ENCODE peak calls at places on chromosomes 7 and 10, in ten cellular contexts. V is vagina, D is GM12892, H is endothelial cell of umbilical vein, W is sigmoid colon, B is upper lobe of left lung, N is HCT116, R is stomach, T is breast epithelium, Q is suprapubic skin. L is an unnamed sample.

GRCh38 chr10:23693895-23694294 is 255.0 kb downstream of the OTUD1 start:
- DNase-seq in R (no peak), B (no peak), T (no peak), H (no peak), D (no peak), Q (no peak), W (no peak), V (no peak), N (no peak), L (no peak)

GRCh38 chr7:96838481-96838880 is 128.8 kb upstream of the SEM1 start:
- DNase-seq in H (no peak), V (no peak), Q (no peak), B (no peak), W (no peak), R (no peak), D (no peak), T (no peak), N (no peak), L (no peak)

GRCh38 chr10:79608505-79609375 is 2.0 kb upstream of the SFTPA1 start:
- DNase-seq in Q (no peak), R (no peak), N (peak), B (peak), T (no peak), H (peak), D (peak), W (peak), V (no peak), L (peak)

GRCh38 chr10:71846816-71847215 is 4.2 kb downstream of the PSAP start:
- DNase-seq in W (no peak), V (no peak), D (no peak), Q (no peak), H (no peak), T (no peak), N (no peak), B (peak), R (no peak), L (no peak)

GRCh38 chr7:55127622-55128081 is 108.8 kb downstream of the EGFR start:
- DNase-seq in T (no peak), H (peak), D (no peak), N (no peak), R (no peak), W (no peak), V (no peak), B (peak), Q (no peak), L (no peak)

GRCh38 chr7:155961241-155962190 is 149.3 kb upstream of the SHH start:
- DNase-seq in B (peak), T (peak), N (peak), V (no peak), W (peak), H (no peak), Q (no peak), R (peak), D (no peak), L (no peak)

GRCh38 chr10:119449760-119450461 is 92.6 kb downstream of the RGS10 start:
- DNase-seq in T (peak), Q (no peak), R (no peak), D (no peak), N (no peak), H (no peak), B (peak), V (no peak), W (peak), L (peak)

GRCh38 chr10:86443936-86444335 is 77.3 kb upstream of the GRID1 start:
- DNase-seq in H (no peak), N (no peak), Q (no peak), V (no peak), B (no peak), T (no peak), W (no peak), R (no peak), D (no peak), L (no peak)

GRCh38 chr10:132891313-132891712 is 51.1 kb downstream of the CFAP46 start:
- DNase-seq in W (no peak), H (no peak), R (no peak), N (no peak), B (peak), D (no peak), V (no peak), T (no peak), Q (peak), L (no peak)

GRCh38 chr7:139108256-139109187 is 998 bp downstream of the ZC3HAV1 start:
- DNase-seq in H (peak), W (peak), N (no peak), T (no peak), D (no peak), B (peak), R (peak), V (no peak), Q (peak), L (no peak)

GRCh38 chr7:105218939-105219770 is 169.6 kb downstream of the SRPK2 start:
- DNase-seq in N (no peak), W (no peak), Q (no peak), H (no peak), D (no peak), V (no peak), R (no peak), T (no peak), B (no peak), L (no peak)

GRCh38 chr7:20330797-20331230 is at the start of gene ITGB8:
- DNase-seq in D (peak), H (peak), N (no peak), T (peak), V (no peak), R (peak), Q (peak), W (peak), B (peak), L (peak)

GRCh38 chr7:34058791-34059550 is 153.6 kb downstream of the BMPER start:
- DNase-seq in Q (no peak), N (no peak), H (no peak), W (no peak), B (no peak), T (peak), D (no peak), R (no peak), V (no peak), L (no peak)

GRCh38 chr10:123994417-123995081 is 98.8 kb downstream of the CHST15 start:
- DNase-seq in V (peak), Q (peak), B (peak), W (peak), D (peak), R (peak), H (peak), T (peak), N (peak), L (peak)

GRCh38 chr7:16982640-16983103 is 100.9 kb upstream of the AGR3 start:
- DNase-seq in B (peak), H (peak), V (no peak), N (peak), D (no peak), T (no peak), R (no peak), W (no peak), Q (no peak), L (no peak)

GRCh38 chr10:78457804-78458483 is 424.3 kb downstream of the RPS24 start:
- DNase-seq in N (no peak), B (no peak), V (no peak), H (peak), W (peak), R (no peak), D (no peak), Q (no peak), T (no peak), L (no peak)

GRCh38 chr7:5423272-5423843 is at the start of gene TNRC18:
- DNase-seq in Q (no peak), V (no peak), H (no peak), R (peak), B (no peak), D (no peak), N (no peak), T (peak), W (peak), L (no peak)

GRCh38 chr7:95472521-95473160 is 13.1 kb upstream of the ASB4 start:
- DNase-seq in N (no peak), Q (no peak), H (no peak), B (no peak), T (no peak), D (no peak), V (no peak), R (no peak), W (no peak), L (no peak)

GRCh38 chr10:119640875-119641526 is 10.2 kb upstream of the BAG3 start:
- DNase-seq in B (no peak), Q (no peak), W (no peak), T (no peak), R (no peak), V (no peak), D (no peak), N (no peak), H (no peak), L (no peak)

GRCh38 chr7:28316489-28316888 is 95.8 kb upstream of the CREB5 start:
- DNase-seq in W (no peak), N (no peak), Q (no peak), D (no peak), T (no peak), V (no peak), B (no peak), H (no peak), R (no peak), L (no peak)

GRCh38 chr7:1639578-1640175 is 30.4 kb upstream of the ELFN1 start:
- DNase-seq in D (no peak), T (no peak), V (no peak), W (no peak), B (no peak), H (no peak), R (no peak), N (no peak), Q (no peak), L (no peak)

GRCh38 chr7:151603951-151604350 is 84.3 kb upstream of the RHEB start:
- DNase-seq in D (no peak), N (no peak), Q (no peak), W (no peak), H (no peak), T (no peak), R (no peak), V (no peak), B (no peak), L (no peak)

GRCh38 chr10:60384708-60385398 is 4.8 kb downstream of the ANK3 start:
- DNase-seq in R (no peak), B (no peak), H (peak), W (no peak), N (peak), T (peak), D (no peak), V (no peak), Q (no peak), L (no peak)
- TF ChIP-seq POLR2AphosphoS5 in R (peak), B (no peak), H (peak), W (no peak), N (peak), T (no peak), D (no peak), V (no peak), Q (no peak), L (no peak)

GRCh38 chr7:32892521-32893224 is 1.1 kb upstream of the KBTBD2 start:
- DNase-seq in N (peak), B (peak), T (peak), D (no peak), R (peak), W (peak), V (no peak), H (peak), Q (no peak), L (no peak)
- TF ChIP-seq POLR2A in N (peak), B (no peak), T (no peak), D (peak), R (no peak), W (no peak), V (no peak), H (peak), Q (no peak), L (peak)

GRCh38 chr7:100705341-100705752 is 574 bp upstream of the POP7 start:
- DNase-seq in H (peak), V (no peak), B (peak), D (peak), R (peak), N (peak), W (peak), Q (no peak), T (peak), L (peak)
- TF ChIP-seq POLR2AphosphoS5 in H (no peak), V (no peak), B (no peak), D (peak), R (peak), N (no peak), W (no peak), Q (no peak), T (no peak), L (no peak)

DNA sequence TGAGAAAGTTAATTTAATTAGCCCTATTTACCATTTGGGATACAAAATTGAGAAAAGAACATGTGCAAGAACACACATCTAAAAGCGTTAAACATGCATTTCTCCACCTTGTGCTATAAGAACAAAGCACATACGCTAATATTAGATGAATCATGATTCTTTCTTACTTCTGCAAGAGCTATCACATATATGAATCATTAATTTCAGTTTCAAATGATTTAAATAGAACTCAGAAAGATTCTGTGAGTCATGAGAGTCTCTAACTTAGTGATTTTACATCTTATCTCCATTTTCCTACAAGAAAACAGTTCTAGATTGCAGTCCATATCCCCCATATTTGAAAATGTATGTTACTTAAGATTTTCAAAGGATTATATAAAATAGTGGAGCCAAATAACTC is 173.9 kb downstream of the RNLS start:
- DNase-seq in D (no peak), R (no peak), V (no peak), B (no peak), N (no peak), H (no peak), W (no peak), T (no peak), Q (no peak), L (no peak)
- TF ChIP-seq POLR2A in D (no peak), R (no peak), V (no peak), B (no peak), N (no peak), H (no peak), W (no peak), T (no peak), Q (no peak), L (no peak)

GRCh38 chr7:50204576-50204975 is 99.9 kb upstream of the IKZF1 start:
- DNase-seq in D (no peak), B (no peak), H (no peak), W (no peak), Q (no peak), T (no peak), V (peak), R (no peak), N (no peak), L (no peak)
- TF ChIP-seq POLR2AphosphoS5 in D (no peak), B (no peak), H (no peak), W (no peak), Q (no peak), T (no peak), V (no peak), R (no peak), N (no peak), L (no peak)

GRCh38 chr10:89207181-89207800 is at the start of gene CH25H:
- DNase-seq in N (no peak), H (peak), T (peak), B (peak), R (peak), D (peak), W (peak), V (no peak), Q (peak), L (no peak)
- TF ChIP-seq POLR2A in N (no peak), H (no peak), T (no peak), B (peak), R (no peak), D (no peak), W (no peak), V (no peak), Q (peak), L (no peak)

DNA sequence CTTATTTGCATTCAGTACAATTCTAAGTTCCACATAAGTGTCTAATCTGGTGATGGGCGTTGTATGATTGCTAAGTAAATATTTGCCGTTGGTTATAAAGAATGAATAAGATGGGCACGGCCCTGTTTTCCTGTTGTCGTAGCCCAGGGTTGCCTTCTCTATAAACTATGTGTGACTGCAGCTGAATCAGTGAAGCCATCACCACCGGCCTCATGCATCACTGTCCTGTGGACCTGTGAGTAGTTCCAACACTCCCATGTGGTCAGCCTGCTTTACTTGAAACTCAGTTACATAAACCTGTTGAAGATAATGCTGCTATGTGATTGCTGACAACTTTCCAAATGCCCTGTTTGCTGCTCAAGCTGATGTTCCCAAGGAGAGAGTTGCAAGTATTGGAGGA is 21.6 kb upstream of the KLF6 start:
- DNase-seq in T (no peak), W (no peak), H (peak), N (no peak), B (peak), R (peak), D (no peak), V (no peak), Q (no peak), L (no peak)
- TF ChIP-seq POLR2AphosphoS5 in T (no peak), W (no peak), H (peak), N (no peak), B (peak), R (peak), D (no peak), V (no peak), Q (no peak), L (no peak)

GRCh38 chr10:110324201-110324804 is 19.6 kb upstream of the SMNDC1 start:
- DNase-seq in N (no peak), D (no peak), B (no peak), R (no peak), H (no peak), Q (no peak), V (no peak), T (no peak), W (no peak), L (no peak)

GRCh38 chr10:110321869-110322620 is 17.3 kb upstream of the SMNDC1 start:
- DNase-seq in B (no peak), H (no peak), Q (no peak), R (no peak), D (no peak), V (no peak), T (no peak), W (no peak), N (no peak), L (no peak)

GRCh38 chr10:110326351-110327032 is 21.8 kb upstream of the SMNDC1 start:
- DNase-seq in R (no peak), B (no peak), H (peak), T (no peak), N (peak), Q (no peak), D (no peak), V (no peak), W (no peak), L (no peak)

GRCh38 chr10:110324805-110325280 is 20.1 kb upstream of the SMNDC1 start:
- DNase-seq in V (no peak), W (no peak), D (no peak), N (no peak), B (no peak), Q (no peak), H (no peak), T (no peak), R (no peak), L (no peak)

DNA sequence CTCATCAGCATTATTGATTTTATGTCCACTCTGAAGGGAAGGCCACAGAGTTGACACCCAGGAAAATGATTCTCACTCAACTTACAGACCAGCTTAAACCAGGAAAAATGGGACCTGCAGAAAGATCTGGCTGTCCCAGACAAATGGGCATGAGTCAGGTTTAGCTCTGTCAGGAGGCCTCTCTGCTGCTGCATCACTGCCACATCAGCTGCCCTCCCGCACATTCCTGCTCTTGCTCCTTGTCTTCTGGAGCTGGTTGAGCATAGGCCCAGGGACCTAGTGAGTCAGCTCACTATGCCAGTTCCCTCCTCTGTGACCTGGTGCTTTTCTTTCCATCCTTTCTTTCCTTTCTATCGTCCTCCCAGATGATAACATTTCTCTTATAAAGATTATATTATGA is 18.8 kb upstream of the SMNDC1 start:
- DNase-seq in B (no peak), D (no peak), R (no peak), H (no peak), V (no peak), W (no peak), N (no peak), T (no peak), Q (no peak), L (no peak)
- TF ChIP-seq POLR2A in B (no peak), D (no peak), R (no peak), H (no peak), V (no peak), W (no peak), N (no peak), T (no peak), Q (no peak), L (no peak)

GRCh38 chr7:129089521-129090212 is 34.8 kb upstream of the TNPO3 start:
- DNase-seq in H (no peak), R (no peak), B (peak), N (no peak), V (no peak), D (no peak), Q (peak), W (no peak), T (no peak), L (no peak)

GRCh38 chr7:129083525-129083924 is 28.6 kb upstream of the TNPO3 start:
- DNase-seq in R (no peak), V (no peak), N (no peak), B (no peak), H (no peak), T (no peak), D (no peak), Q (no peak), W (no peak), L (no peak)

GRCh38 chr7:129090307-129090907 is 35.5 kb upstream of the TNPO3 start:
- DNase-seq in B (no peak), Q (peak), D (no peak), N (no peak), W (no peak), T (no peak), V (no peak), H (no peak), R (no peak), L (no peak)

GRCh38 chr7:129085148-129085547 is 30.2 kb upstream of the TNPO3 start:
- DNase-seq in Q (no peak), T (no peak), H (no peak), W (no peak), N (no peak), R (no peak), V (no peak), D (no peak), B (no peak), L (no peak)
- TF ChIP-seq POLR2AphosphoS5 in Q (no peak), T (no peak), H (no peak), W (no peak), N (no peak), R (no peak), V (no peak), D (no peak), B (no peak), L (no peak)